ENCODE peak calls at places on chromosomes 5 and 9, in seven cellular contexts. T is tibial artery; H is A549; V is cardiac muscle cell; W is A673; X is stimulated activated CD4-positive, alpha-beta T cell treated with anti-CD3 and anti-CD28 coated beads, Interleukin-1b, Interleukin-23, amount 100 ng/mL, for 4 hours; E is left cardiac atrium. Y is an unnamed sample.

GRCh38 chr5:172717481-172718195 is 53.4 kb downstream of the DUSP1 start:
- DNase-seq in T (no peak), H (no peak), V (no peak), W (no peak), X (no peak), E (no peak), Y (no peak)

GRCh38 chr9:126522957-126523356 is 90.8 kb upstream of the LMX1B start:
- DNase-seq in T (peak), H (no peak), V (no peak), W (no peak), X (no peak), E (no peak), Y (no peak)

GRCh38 chr5:172115541-172115982 is 72.5 kb downstream of the STK10 start:
- DNase-seq in T (no peak), H (no peak), V (no peak), W (no peak), X (no peak), E (no peak), Y (no peak)

GRCh38 chr9:131697097-131697496 is 42.8 kb downstream of the RAPGEF1 start:
- DNase-seq in T (no peak), H (no peak), V (peak), W (no peak), X (no peak), E (no peak), Y (no peak)

GRCh38 chr5:139964266-139964993 is 78.7 kb downstream of the NRG2 start:
- DNase-seq in T (no peak), H (no peak), V (no peak), W (no peak), X (no peak), E (no peak), Y (no peak)

GRCh38 chr9:5326893-5327548 is 12.7 kb downstream of the RLN1 start:
- DNase-seq in T (no peak), H (no peak), V (peak), W (no peak), X (no peak), E (no peak), Y (peak)

GRCh38 chr5:9888517-9888916 is 258.4 kb upstream of the TAS2R1 start:
- DNase-seq in T (no peak), H (no peak), V (peak), W (no peak), X (no peak), E (no peak), Y (no peak)

GRCh38 chr9:110027624-110028023 is 180.3 kb downstream of the C9orf152 start:
- DNase-seq in T (no peak), H (no peak), V (peak), W (no peak), X (no peak), E (no peak), Y (no peak)

GRCh38 chr5:132953710-132954109 is 9.7 kb downstream of the AFF4 start:
- DNase-seq in T (no peak), H (no peak), V (no peak), W (no peak), X (no peak), E (no peak), Y (no peak)

GRCh38 chr5:91061094-91061493 is 322.0 kb downstream of the ARRDC3 start:
- DNase-seq in T (no peak), H (no peak), V (no peak), W (no peak), X (no peak), E (no peak), Y (no peak)

GRCh38 chr5:76273491-76273890 is 129.6 kb upstream of the IQGAP2 start:
- DNase-seq in T (no peak), H (no peak), V (no peak), W (peak), X (no peak), E (no peak), Y (no peak)

GRCh38 chr9:128635266-128636023 is 21.2 kb downstream of the DYNC2I2 start:
- DNase-seq in T (peak), H (peak), V (peak), W (peak), X (no peak), E (peak), Y (peak)

GRCh38 chr9:75200892-75201470 is 112.7 kb downstream of the OSTF1 start:
- DNase-seq in T (no peak), H (peak), V (peak), W (peak), X (no peak), E (no peak), Y (peak)

GRCh38 chr5:160105686-160106085 is 13.6 kb downstream of the PWWP2A start:
- DNase-seq in T (no peak), H (no peak), V (no peak), W (no peak), X (no peak), E (no peak), Y (no peak)

GRCh38 chr5:92741906-92742305 is 839.1 kb downstream of the NR2F1-AS1 start:
- DNase-seq in T (no peak), H (no peak), V (no peak), W (no peak), X (no peak), E (no peak), Y (peak)

GRCh38 chr5:88883059-88883565 is at the start of gene MEF2C:
- DNase-seq in T (peak), H (no peak), V (peak), W (peak), X (no peak), E (peak), Y (peak)

GRCh38 chr5:96823900-96824351 is 16.2 kb upstream of the ERAP1 start:
- DNase-seq in T (no peak), H (peak), V (peak), W (no peak), X (no peak), E (no peak), Y (peak)

GRCh38 chr9:76655970-76656369 is 108.3 kb upstream of the PCA3 start:
- DNase-seq in T (no peak), H (no peak), V (peak), W (no peak), X (no peak), E (no peak), Y (no peak)

GRCh38 chr5:107860044-107860443 is 189.3 kb upstream of the EFNA5 start:
- DNase-seq in T (no peak), H (no peak), V (no peak), W (no peak), X (no peak), E (no peak), Y (no peak)

GRCh38 chr9:110427497-110428104 is 89.9 kb upstream of the TXNDC8 start:
- DNase-seq in T (no peak), H (peak), V (peak), W (peak), X (no peak), E (peak), Y (no peak)

GRCh38 chr5:15995206-15996052 is 184.2 kb downstream of the MARCHF11 start:
- DNase-seq in T (no peak), H (no peak), V (peak), W (peak), X (no peak), E (no peak), Y (no peak)

GRCh38 chr5:135085936-135086235 is 51.9 kb upstream of the PITX1 start:
- DNase-seq in T (peak), H (no peak), V (no peak), W (no peak), X (no peak), E (peak), Y (no peak)

GRCh38 chr9:24479696-24480095 is 66.0 kb downstream of the IZUMO3 start:
- DNase-seq in T (no peak), H (no peak), V (no peak), W (no peak), X (no peak), E (no peak), Y (no peak)

GRCh38 chr9:92963831-92964606 is 16.7 kb downstream of the FGD3 start:
- DNase-seq in T (peak), H (no peak), V (no peak), W (no peak), X (no peak), E (no peak), Y (no peak)

GRCh38 chr9:97528529-97529230 is 27.2 kb downstream of the TMOD1 start:
- DNase-seq in T (peak), H (no peak), V (no peak), W (no peak), X (no peak), E (no peak), Y (peak)

GRCh38 chr5:96714951-96715451 is 52.8 kb downstream of the CAST start:
- DNase-seq in T (peak), H (peak), V (peak), W (no peak), X (no peak), E (peak), Y (peak)

GRCh38 chr9:124030969-124031451 is 19.4 kb downstream of the LHX2 start:
- DNase-seq in T (no peak), H (no peak), V (peak), W (no peak), X (no peak), E (no peak), Y (peak)

GRCh38 chr9:127974769-127975261 is 6.0 kb downstream of the EEIG1 start:
- DNase-seq in T (peak), H (no peak), V (peak), W (no peak), X (no peak), E (peak), Y (no peak)

Y was measured in PC-9.